ENCODE peak calls at places on chromosome 11, in seven cellular contexts. X is NCI-H2081 treated with DMSO at 0.1 percent for 48 hours; B is epithelial cell of proximal tubule; U is activated CD4-positive, alpha-beta T cell treated with anti-CD3 and anti-CD28 coated beads, Interleukin-2, amount 50 U/mL, for 1 hour; Q is HuH-7; P is T-helper 1 cell; E is BJ. C is an unnamed sample.

GRCh38 chr11:15603208-15603607 is 488.5 kb downstream of the INSC start:
- DNase-seq in X (no peak), B (no peak), U (no peak), Q (no peak), P (no peak), E (no peak), C (peak; percentile 37)

GRCh38 chr11:71342951-71343827 is 90.8 kb upstream of the SHANK2 start:
- DNase-seq in X (no peak), B (no peak), U (no peak), Q (peak; percentile 98), P (no peak), E (no peak), C (peak; percentile 4)

GRCh38 chr11:73233211-73233610 is 15.1 kb downstream of the P2RY2 start:
- DNase-seq in X (no peak), B (no peak), U (no peak), Q (no peak), P (no peak), E (no peak), C (no peak)

GRCh38 chr11:124896071-124896750 is 1.5 kb downstream of the ROBO4 start:
- DNase-seq in X (no peak), B (no peak), U (no peak), Q (no peak), P (no peak), E (no peak), C (no peak)

GRCh38 chr11:43955381-43956118 is 13.1 kb downstream of the C11orf96 start:
- DNase-seq in X (no peak), B (no peak), U (no peak), Q (no peak), P (no peak), E (no peak), C (no peak)

GRCh38 chr11:124177344-124177743 is 5.8 kb upstream of the OR10D3 start:
- DNase-seq in X (no peak), B (no peak), U (no peak), Q (no peak), P (no peak), E (no peak), C (no peak)

GRCh38 chr11:76656087-76656531 is 14.4 kb downstream of the LRRC32 start:
- DNase-seq in X (no peak), B (no peak), U (no peak), Q (no peak), P (no peak), E (no peak), C (no peak)

GRCh38 chr11:23865341-23865975 is 631.4 kb upstream of the LUZP2 start:
- DNase-seq in X (no peak), B (no peak), U (no peak), Q (no peak), P (no peak), E (peak; percentile 65), C (no peak)

GRCh38 chr11:73942030-73942429 is 8.8 kb upstream of the DNAJB13 start:
- DNase-seq in X (no peak), B (no peak), U (no peak), Q (no peak), P (no peak), E (no peak), C (no peak)

GRCh38 chr11:71080239-71081097 is 171.9 kb downstream of the SHANK2 start:
- DNase-seq in X (peak; percentile 51), B (peak; percentile 13), U (peak; percentile 18), Q (peak; percentile 93), P (no peak), E (no peak), C (peak; percentile 57)

GRCh38 chr11:119029340-119030028 is 1.2 kb downstream of the SLC37A4 start:
- DNase-seq in X (no peak), B (peak; percentile 57), U (no peak), Q (peak; percentile 85), P (no peak), E (no peak), C (no peak)

GRCh38 chr11:92978226-92979111 is 9.0 kb downstream of the MTNR1B start:
- DNase-seq in X (peak; percentile 86), B (no peak), U (no peak), Q (no peak), P (no peak), E (no peak), C (peak; percentile 99)

GRCh38 chr11:31987118-31988005 is 103.5 kb upstream of the RCN1 start:
- DNase-seq in X (no peak), B (no peak), U (no peak), Q (no peak), P (no peak), E (no peak), C (no peak)

GRCh38 chr11:66689661-66690590 is 12.2 kb upstream of the RBM4B start:
- DNase-seq in X (no peak), B (no peak), U (no peak), Q (no peak), P (no peak), E (no peak), C (no peak)

GRCh38 chr11:297666-298405 is 1.5 kb downstream of the IFITM5 start:
- DNase-seq in X (no peak), B (no peak), U (no peak), Q (no peak), P (no peak), E (no peak), C (no peak)